ENCODE peak calls at places on chromosomes 13 and 19, in five cellular contexts. S is upper lobe of right lung, W is GM23248, I is stomach, J is HCT116. F is an unnamed sample.

GRCh38 chr19:5023128-5023571 is 54.2 kb downstream of the KDM4B start:
- DNase-seq in S (no peak), W (peak; percentile 50), I (no peak), J (no peak), F (no peak)

GRCh38 chr13:105773241-105773640 is 762.2 kb downstream of the EFNB2 start:
- DNase-seq in S (no peak), W (no peak), I (no peak), J (no peak), F (no peak)

GRCh38 chr19:21838646-21839045 is 2.7 kb upstream of the ZNF43 start:
- DNase-seq in S (no peak), W (no peak), I (no peak), J (no peak), F (no peak)

GRCh38 chr13:82374719-82375118 is 1507.6 kb downstream of the SLITRK1 start:
- DNase-seq in S (no peak), W (no peak), I (no peak), J (no peak), F (no peak)

GRCh38 chr19:33444993-33445751 is 71.7 kb downstream of the CEBPG start:
- DNase-seq in S (no peak), W (peak; percentile 53), I (no peak), J (no peak), F (no peak)

GRCh38 chr19:42178791-42179500 is 38.5 kb downstream of the DEDD2 start:
- DNase-seq in S (no peak), W (no peak), I (no peak), J (no peak), F (no peak)

GRCh38 chr13:25204843-25205242 is 32.8 kb upstream of the AMER2 start:
- DNase-seq in S (no peak), W (no peak), I (no peak), J (no peak), F (no peak)

GRCh38 chr13:36548129-36548528 is 115.8 kb downstream of the CCNA1 start:
- DNase-seq in S (no peak), W (no peak), I (no peak), J (no peak), F (no peak)

GRCh38 chr13:78299832-78300623 is 303.3 kb downstream of the POU4F1 start:
- DNase-seq in S (no peak), W (no peak), I (no peak), J (no peak), F (no peak)

GRCh38 chr19:54462713-54463530 is 656 bp downstream of the LENG9 start:
- DNase-seq in S (peak; percentile 89), W (peak; percentile 85), I (peak; percentile 81), J (no peak), F (no peak)

DNA sequence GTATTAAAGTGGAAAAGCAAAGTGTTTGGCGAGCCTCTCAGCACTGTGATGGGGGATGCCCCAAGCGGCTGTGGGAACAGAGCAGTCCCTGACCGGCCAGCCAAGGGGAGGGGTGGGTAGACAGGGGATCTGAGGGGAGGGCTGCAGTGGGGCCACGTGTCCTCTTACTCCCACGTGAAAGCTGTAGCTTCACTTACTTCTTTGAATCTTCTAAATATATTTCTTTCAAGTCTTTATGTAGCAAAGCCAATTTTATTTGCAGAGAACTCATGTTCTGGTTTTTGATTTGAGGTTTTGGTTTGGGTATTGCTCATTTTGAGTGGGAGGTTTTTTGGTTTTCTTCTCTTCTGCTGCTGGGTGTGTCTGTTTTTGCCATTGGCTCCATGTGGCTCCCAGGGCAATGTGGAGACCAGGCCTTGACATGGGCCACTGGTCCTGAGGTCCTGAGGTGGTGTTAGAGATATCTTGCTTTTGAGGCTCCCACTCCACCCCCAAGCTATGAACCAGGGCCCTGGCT is 17.7 kb upstream of the OVOL3 start:
- DNase-seq in S (no peak), W (peak; percentile 42), I (no peak), J (no peak), F (no peak)
- H3K27ac ChIP-seq in S (no peak overlapping the region), W (no peak overlapping the region), I (no peak overlapping the region), J (no peak overlapping the region), F (no peak overlapping the region)

GRCh38 chr19:19822148-19822429 is 539 bp upstream of the ZNF506 start:
- DNase-seq in S (no peak), W (peak; percentile 8), I (no peak), J (no peak), F (no peak)

GRCh38 chr19:19817357-19817756 is 4.2 kb downstream of the ZNF506 start:
- DNase-seq in S (no peak), W (no peak), I (no peak), J (no peak), F (no peak)

GRCh38 chr19:19821366-19822147 is at the start of gene ZNF506:
- DNase-seq in S (peak; percentile 98), W (peak; percentile 100), I (peak; percentile 100), J (no peak), F (peak; percentile 83)

GRCh38 chr19:19820774-19821315 is 705 bp downstream of the ZNF506 start:
- DNase-seq in S (no peak), W (peak; percentile 1), I (no peak), J (no peak), F (no peak)

GRCh38 chr19:19816679-19817078 is 4.9 kb downstream of the ZNF506 start:
- DNase-seq in S (no peak), W (no peak), I (no peak), J (no peak), F (no peak)
- H3K27ac ChIP-seq in S (no peak overlapping the region), W (no peak overlapping the region), I (no peak overlapping the region), J (no peak overlapping the region), F (no peak overlapping the region)

DNA sequence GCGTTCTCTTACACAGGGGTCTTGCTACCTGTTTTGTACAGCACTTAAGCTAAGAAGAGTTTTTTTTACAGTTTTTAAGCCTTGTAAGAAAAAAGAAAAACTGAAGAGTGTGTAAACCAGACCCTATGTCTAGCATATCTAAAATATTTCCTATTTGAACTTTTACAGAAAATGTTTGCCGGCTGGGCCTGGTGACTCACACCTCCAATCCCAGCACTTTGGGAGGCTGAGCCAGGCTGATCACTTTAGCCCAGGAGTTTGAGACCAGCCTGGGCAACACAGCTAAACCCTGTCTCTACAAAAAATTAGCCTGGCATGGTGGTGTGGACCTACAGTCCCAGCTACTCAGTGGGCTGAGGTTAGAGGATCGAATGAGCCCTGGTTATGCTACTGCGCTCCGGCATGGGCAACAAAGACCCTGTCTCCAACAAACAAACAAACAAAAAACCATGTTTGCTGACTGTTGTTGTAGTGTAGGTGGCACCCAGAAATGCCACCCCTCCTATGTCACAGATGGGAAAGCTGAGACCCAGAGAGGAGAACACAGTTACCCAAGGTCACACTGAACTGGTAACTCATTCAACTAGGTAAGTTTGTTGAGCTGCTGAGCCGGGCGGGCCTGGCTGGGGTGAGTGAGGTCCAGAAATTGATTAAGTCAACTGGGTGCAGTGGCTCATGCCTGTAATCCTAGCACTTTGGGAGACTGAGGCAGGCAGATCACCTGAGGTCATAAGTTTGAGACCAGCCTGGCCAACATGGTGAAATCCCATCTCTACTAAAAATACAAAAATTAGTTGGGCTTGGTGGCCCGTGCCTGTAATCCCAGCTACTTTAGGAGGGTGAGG is 1.9 kb upstream of the VASP start:
- DNase-seq in S (no peak), W (peak; percentile 64), I (no peak), J (no peak), F (no peak)
- H3K27ac ChIP-seq in S (peak overlapping the region; percentile 82), W (peak overlapping the region; percentile 72), I (peak overlapping the region; percentile 97), J (peak overlapping the region; percentile 95), F (no peak overlapping the region)

GRCh38 chr19:3682286-3682685 is 18.0 kb downstream of the PIP5K1C start:
- DNase-seq in S (no peak), W (no peak), I (no peak), J (no peak), F (no peak)
- H3K27ac ChIP-seq in S (no peak overlapping the region), W (no peak overlapping the region), I (no peak overlapping the region), J (no peak overlapping the region), F (no peak overlapping the region)

DNA sequence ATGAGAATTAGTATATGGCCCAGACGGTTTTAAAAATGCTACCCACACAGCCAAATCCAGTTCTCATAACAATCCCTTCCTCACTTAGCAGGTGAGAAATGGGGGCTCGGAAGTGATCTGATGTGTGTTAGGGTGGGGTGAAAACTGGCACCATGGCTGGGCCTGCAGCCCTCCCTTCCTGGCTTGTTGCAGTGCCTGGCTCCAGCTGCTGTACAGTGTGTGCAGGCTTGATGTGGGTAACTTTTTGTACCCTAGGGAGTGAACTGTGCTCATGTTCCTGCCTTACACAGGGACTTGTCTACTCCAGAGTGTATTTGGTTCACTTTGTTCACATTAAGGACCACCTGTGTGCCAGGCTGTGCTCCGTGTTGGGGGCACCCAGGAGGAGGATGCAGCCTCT is 177.2 kb downstream of the LMO7 start:
- DNase-seq in S (no peak), W (no peak), I (no peak), J (no peak), F (no peak)
- H3K27ac ChIP-seq in S (no peak overlapping the region), W (no peak overlapping the region), I (peak overlapping the region; percentile 14), J (no peak overlapping the region), F (no peak overlapping the region)